ENCODE peak calls at places on chromosomes 11 and 22, in eight cellular contexts. L, Z, S, F, E, P, N and Y are unnamed samples.

GRCh38 chr22:45317551-45318167 is 7.9 kb downstream of the FAM118A start:
- DNase-seq in N (peak; percentile 9), E (no peak), L (no peak), S (peak; percentile 87), F (peak; percentile 70), Z (peak; percentile 68), P (peak; percentile 30), Y (no peak)

GRCh38 chr11:106624377-106624776 is 393.9 kb downstream of the GUCY1A2 start:
- DNase-seq in P (no peak), F (no peak), N (peak; percentile 54), Z (peak; percentile 43), E (no peak), L (no peak), S (no peak), Y (no peak)

GRCh38 chr11:71076021-71076420 is 176.4 kb downstream of the SHANK2 start:
- DNase-seq in Z (no peak), L (no peak), F (no peak), P (no peak), N (peak; percentile 15), S (no peak), E (no peak), Y (no peak)

GRCh38 chr22:23085351-23085671 is 15.0 kb downstream of the GNAZ start:
- DNase-seq in E (no peak), Z (no peak), P (no peak), S (no peak), F (no peak), L (no peak), N (no peak), Y (no peak)

GRCh38 chr11:69437876-69438205 is 43.6 kb upstream of the LINC01488 start:
- DNase-seq in Z (no peak), E (no peak), P (no peak), L (no peak), N (no peak), S (no peak), F (no peak), Y (no peak)

GRCh38 chr22:30523646-30524489 is 18.4 kb upstream of the SEC14L4 start:
- DNase-seq in L (no peak), P (no peak), E (no peak), S (no peak), F (no peak), Z (no peak), N (no peak), Y (no peak)

GRCh38 chr11:490186-490929 is 16.7 kb downstream of the RNH1 start:
- DNase-seq in L (no peak), P (no peak), S (no peak), Z (no peak), N (no peak), E (no peak), F (no peak), Y (no peak)

GRCh38 chr22:29744902-29745301 is 21.9 kb downstream of the ZMAT5 start:
- DNase-seq in S (peak; percentile 77), P (no peak), N (no peak), E (no peak), Z (no peak), F (no peak), L (no peak), Y (no peak)

GRCh38 chr11:82906236-82906635 is 4.7 kb downstream of the DDIAS start:
- DNase-seq in S (peak; percentile 80), N (peak; percentile 64), E (peak; percentile 15), Z (peak; percentile 74), L (peak; percentile 54), F (no peak), P (peak; percentile 42), Y (peak; percentile 79)

GRCh38 chr11:1377231-1377780 is 12.4 kb upstream of the BRSK2 start:
- DNase-seq in N (no peak), S (no peak), F (peak; percentile 10), P (no peak), E (no peak), L (no peak), Z (no peak), Y (no peak)

DNA sequence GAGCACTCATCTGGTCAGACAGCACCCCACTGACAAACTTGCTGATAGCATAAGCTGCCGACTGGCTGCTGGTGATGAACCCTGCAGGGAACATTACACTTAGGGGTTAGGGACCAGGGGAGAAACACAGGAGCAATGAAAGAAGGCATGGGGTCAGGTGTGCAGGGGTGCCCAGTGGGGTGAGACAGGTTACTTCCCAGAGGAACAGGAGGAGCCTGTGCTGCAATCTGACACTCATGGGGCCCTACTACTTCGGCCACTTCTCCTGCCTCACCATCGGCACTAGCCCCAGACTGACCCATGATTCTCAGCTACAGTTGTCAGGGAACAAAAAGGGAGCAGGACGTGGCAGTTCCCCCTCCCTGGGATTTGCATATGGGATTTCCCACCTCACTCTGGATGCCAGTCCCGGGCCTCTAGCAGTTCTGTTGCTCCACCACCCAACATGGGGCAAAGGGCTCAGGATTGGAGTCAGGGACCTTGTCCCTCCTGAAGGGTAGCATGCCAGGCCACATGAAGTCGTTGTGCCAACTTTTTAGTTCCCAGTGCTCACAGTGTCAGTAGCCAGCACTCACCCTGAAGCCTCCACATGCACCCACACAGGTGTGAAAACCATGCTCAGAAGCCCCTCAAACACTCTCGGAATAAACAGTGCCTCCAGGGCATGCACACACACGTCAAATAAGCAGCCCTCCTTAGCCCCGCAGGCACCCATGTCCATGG is 2.2 kb downstream of the SLC37A4 start:
- DNase-seq in E (no peak), S (no peak), N (no peak), F (no peak), Z (no peak), P (no peak), L (no peak), Y (no peak)
- H3K4me3 ChIP-seq in E (no peak overlapping the region), S (no peak overlapping the region), N (peak overlapping the region; percentile 96), F (no peak overlapping the region), Z (peak overlapping the region; percentile 91), P (peak overlapping the region; percentile 71), L (peak overlapping the region; percentile 88), Y (no peak overlapping the region)

GRCh38 chr11:119108151-119108856 is 1.2 kb downstream of the C2CD2L start:
- DNase-seq in F (peak; percentile 49), Z (peak; percentile 68), S (peak; percentile 37), E (no peak), N (peak; percentile 92), L (peak; percentile 72), P (peak; percentile 54), Y (peak; percentile 71)
- TF ChIP-seq EZH2phosphoT487 in F (no peak), Z (no peak), S (no peak), E (no peak), N (no peak), L (no peak), P (no peak), Y (no peak)

DNA sequence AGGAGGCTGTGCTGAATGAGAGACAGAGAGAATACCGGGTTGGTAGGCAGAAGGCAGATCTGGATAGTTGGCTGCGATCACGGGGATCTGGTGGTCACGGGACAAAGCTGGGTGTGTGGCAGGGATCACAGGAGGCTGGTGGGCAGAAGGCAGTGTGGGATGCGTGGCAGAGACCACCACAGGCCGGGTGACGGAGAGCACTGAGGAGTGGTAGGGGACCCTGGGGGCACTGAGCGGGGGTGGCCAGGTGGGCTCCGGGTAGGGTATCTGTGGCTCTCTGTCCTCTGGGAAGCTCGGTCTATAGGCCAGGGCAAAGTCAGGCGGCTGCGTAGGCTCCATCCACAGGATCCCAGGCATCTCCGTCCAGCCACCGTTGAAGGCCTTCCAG is 1.4 kb downstream of the CD248 start:
- DNase-seq in E (no peak), P (no peak), F (no peak), L (no peak), Z (no peak), S (peak; percentile 64), N (no peak), Y (no peak)
- H3K4me3 ChIP-seq in E (no peak overlapping the region), P (no peak overlapping the region), F (no peak overlapping the region), L (no peak overlapping the region), Z (no peak overlapping the region), S (peak overlapping the region; percentile 87), N (no peak overlapping the region), Y (no peak overlapping the region)

GRCh38 chr22:37998543-37998942 is 14.2 kb upstream of the SOX10 start:
- DNase-seq in Z (no peak), L (no peak), P (no peak), S (no peak), F (no peak), N (no peak), E (no peak), Y (no peak)

GRCh38 chr22:37996515-37997246 is 12.3 kb upstream of the SOX10 start:
- DNase-seq in N (no peak), Z (no peak), E (no peak), L (no peak), P (no peak), F (no peak), S (no peak), Y (peak; percentile 33)

GRCh38 chr22:37999236-37999635 is 14.9 kb upstream of the SOX10 start:
- DNase-seq in Z (no peak), P (no peak), E (peak; percentile 29), L (no peak), F (no peak), S (no peak), N (peak; percentile 60), Y (no peak)

GRCh38 chr22:37996079-37996478 is 11.7 kb upstream of the SOX10 start:
- DNase-seq in E (no peak), P (no peak), F (peak; percentile 51), L (no peak), S (no peak), N (no peak), Z (no peak), Y (peak; percentile 51)

GRCh38 chr22:37999640-38000272 is 15.4 kb upstream of the SOX10 start:
- DNase-seq in F (no peak), Z (no peak), P (no peak), S (peak; percentile 45), L (no peak), N (peak; percentile 83), E (peak; percentile 75), Y (peak; percentile 4)
- TF ChIP-seq EZH2phosphoT487 in F (no peak), Z (no peak), P (no peak), S (no peak), L (no peak), N (no peak), E (no peak), Y (no peak)